ENCODE peak calls at places on chromosomes 7 and 10, in five cellular contexts. B is OCI-LY7, F is astrocyte, O is endothelial cell, G is heart right ventricle. R is an unnamed sample.
A peak's percentile ranks its signal among the peaks of the same experiment; 100 is the strongest.

GRCh38 chr10:124138195-124138882 is 44.9 kb upstream of the CHST15 start:
- DNase-seq in B (no peak), F (peak; percentile 92), O (no peak), G (no peak), R (no peak)

GRCh38 chr10:71221586-71222202 is 9.3 kb downstream of the UNC5B start:
- DNase-seq in B (no peak), F (no peak), O (no peak), G (no peak), R (no peak)

GRCh38 chr10:96720422-96721206 is at the start of gene PIK3AP1:
- DNase-seq in B (peak; percentile 96), F (no peak), O (peak; percentile 47), G (peak; percentile 24), R (peak; percentile 16)

GRCh38 chr7:47313564-47313963 is 268.3 kb downstream of the TNS3 start:
- DNase-seq in B (no peak), F (no peak), O (no peak), G (no peak), R (no peak)

GRCh38 chr10:60200012-60200681 is 189.5 kb downstream of the ANK3 start:
- DNase-seq in B (no peak), F (no peak), O (no peak), G (no peak), R (no peak)

GRCh38 chr7:84009051-84009450 is 185.5 kb downstream of the SEMA3A start:
- DNase-seq in B (no peak), F (no peak), O (no peak), G (no peak), R (no peak)

GRCh38 chr10:63169063-63169462 is 35.9 kb downstream of the NRBF2 start:
- DNase-seq in B (no peak), F (no peak), O (no peak), G (no peak), R (no peak)

GRCh38 chr7:100900978-100901377 is 5.3 kb upstream of the ACHE start:
- DNase-seq in B (no peak), F (no peak), O (no peak), G (no peak), R (no peak)

GRCh38 chr10:31678573-31679122 is 250.0 kb downstream of the ARHGAP12 start:
- DNase-seq in B (no peak), F (no peak), O (no peak), G (no peak), R (no peak)

GRCh38 chr7:49937608-49938007 is 155.4 kb downstream of the ZPBP start:
- DNase-seq in B (no peak), F (no peak), O (no peak), G (no peak), R (no peak)

GRCh38 chr7:79453558-79454324 is at the start of gene MAGI2:
- DNase-seq in B (no peak), F (peak; percentile 70), O (peak; percentile 67), G (peak; percentile 89), R (peak; percentile 73)

GRCh38 chr7:51467384-51468017 is 150.9 kb upstream of the COBL start:
- DNase-seq in B (no peak), F (no peak), O (no peak), G (no peak), R (no peak)

GRCh38 chr7:151738925-151739324 is 138.0 kb downstream of the PRKAG2 start:
- DNase-seq in B (no peak), F (no peak), O (no peak), G (no peak), R (no peak)

GRCh38 chr10:116845823-116846222 is 3.5 kb upstream of the ENO4 start:
- DNase-seq in B (no peak), F (no peak), O (no peak), G (no peak), R (no peak)

GRCh38 chr7:85229544-85229943 is 42.7 kb upstream of the SEMA3D start:
- DNase-seq in B (no peak), F (no peak), O (no peak), G (no peak), R (no peak)

GRCh38 chr10:35685402-35685801 is 43.3 kb upstream of the FZD8 start:
- DNase-seq in B (no peak), F (no peak), O (no peak), G (no peak), R (no peak)

GRCh38 chr10:24428410-24428782 is 219.5 kb downstream of the KIAA1217 start:
- DNase-seq in B (no peak), F (peak; percentile 78), O (no peak), G (no peak), R (no peak)

GRCh38 chr10:110556993-110557601 is 10.4 kb upstream of the SMC3 start:
- DNase-seq in B (peak; percentile 79), F (peak; percentile 26), O (peak; percentile 47), G (peak; percentile 25), R (peak; percentile 46)

GRCh38 chr7:131808736-131809135 is 252.3 kb upstream of the PODXL start:
- DNase-seq in B (no peak), F (no peak), O (no peak), G (no peak), R (no peak)

GRCh38 chr7:92343719-92344118 is 97.9 kb downstream of the ANKIB1 start:
- DNase-seq in B (no peak), F (peak; percentile 4), O (no peak), G (no peak), R (no peak)

GRCh38 chr7:131231381-131232220 is 96.1 kb upstream of the MKLN1 start:
- DNase-seq in B (peak; percentile 72), F (peak; percentile 18), O (no peak), G (peak; percentile 58), R (no peak)

GRCh38 chr7:143405671-143406352 is 2.8 kb downstream of the EPHA1 start:
- DNase-seq in B (no peak), F (no peak), O (no peak), G (no peak), R (no peak)

GRCh38 chr10:88848499-88848898 is 3.1 kb downstream of the ANKRD22 start:
- DNase-seq in B (no peak), F (peak; percentile 86), O (no peak), G (no peak), R (no peak)

GRCh38 chr7:116246357-116246756 is 36.0 kb downstream of the TES start:
- DNase-seq in B (no peak), F (no peak), O (no peak), G (no peak), R (no peak)

GRCh38 chr7:50729962-50730361 is 52.7 kb downstream of the GRB10 start:
- DNase-seq in B (no peak), F (peak; percentile 96), O (no peak), G (no peak), R (no peak)

GRCh38 chr7:149223176-149223575 is 16.3 kb upstream of the ZNF212 start:
- DNase-seq in B (no peak), F (no peak), O (no peak), G (no peak), R (no peak)

GRCh38 chr7:40826419-40827216 is 691.8 kb downstream of the SUGCT start:
- DNase-seq in B (no peak), F (peak; percentile 54), O (no peak), G (no peak), R (peak; percentile 6)

GRCh38 chr7:75872073-75872782 is 6.6 kb upstream of the RHBDD2 start:
- DNase-seq in B (no peak), F (no peak), O (no peak), G (peak; percentile 22), R (no peak)

GRCh38 chr7:130256716-130257115 is 9.9 kb upstream of the CPA2 start:
- DNase-seq in B (no peak), F (no peak), O (no peak), G (no peak), R (no peak)

GRCh38 chr7:36312064-36312914 is 77.4 kb upstream of the ANLN start:
- DNase-seq in B (peak; percentile 77), F (no peak), O (peak; percentile 36), G (no peak), R (no peak)
- TF ChIP-seq CTCF in B (peak; percentile 78), F (no peak), O (peak; percentile 54), G (no peak), R (peak; percentile 53)

GRCh38 chr7:26291699-26292538 is at the start of gene SNX10:
- DNase-seq in B (peak; percentile 91), F (peak; percentile 18), O (peak; percentile 45), G (peak; percentile 25), R (peak; percentile 27)
- TF ChIP-seq CTCF in B (peak; percentile 75), F (no peak), O (no peak), G (peak; percentile 28), R (no peak)

GRCh38 chr10:997266-998022 is 9.2 kb downstream of the GTPBP4 start:
- DNase-seq in B (no peak), F (no peak), O (no peak), G (no peak), R (no peak)

GRCh38 chr10:994836-995558 is 6.8 kb downstream of the GTPBP4 start:
- DNase-seq in B (no peak), F (no peak), O (no peak), G (no peak), R (no peak)

GRCh38 chr10:996031-996430 is 7.8 kb downstream of the GTPBP4 start:
- DNase-seq in B (no peak), F (no peak), O (no peak), G (no peak), R (no peak)

GRCh38 chr10:992523-993340 is 4.5 kb downstream of the GTPBP4 start:
- DNase-seq in B (no peak), F (no peak), O (no peak), G (no peak), R (no peak)

DNA sequence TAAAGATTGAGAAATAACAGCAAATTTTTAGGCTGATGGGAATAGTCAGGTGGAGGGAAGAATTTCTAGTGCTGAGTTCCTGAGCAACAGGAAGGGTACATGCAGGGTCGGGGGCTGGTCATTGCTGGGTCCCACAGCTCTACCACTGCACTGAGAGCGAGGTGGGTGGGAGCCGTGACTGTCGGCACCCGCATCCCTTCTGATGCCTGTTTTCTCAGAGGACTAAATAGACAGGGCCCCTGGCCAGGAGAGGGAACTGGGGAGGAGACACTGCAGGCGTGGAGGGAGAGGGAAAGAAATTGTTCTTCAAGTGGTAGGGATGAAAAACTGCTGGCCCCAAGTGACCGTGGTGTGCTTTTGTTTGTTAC is 7.3 kb downstream of the GTPBP4 start:
- DNase-seq in B (no peak), F (no peak), O (no peak), G (no peak), R (no peak)
- TF ChIP-seq CTCF in B (no peak), F (no peak), O (no peak), G (no peak), R (no peak)

GRCh38 chr7:106072715-106073091 is 39.4 kb downstream of the SYPL1 start:
- DNase-seq in B (no peak), F (no peak), O (no peak), G (no peak), R (no peak)

GRCh38 chr7:106073701-106074100 is 38.4 kb downstream of the SYPL1 start:
- DNase-seq in B (no peak), F (no peak), O (no peak), G (no peak), R (no peak)

GRCh38 chr7:106071999-106072714 is 40.0 kb downstream of the SYPL1 start:
- DNase-seq in B (no peak), F (no peak), O (no peak), G (peak; percentile 73), R (no peak)

GRCh38 chr7:106075937-106076336 is 36.2 kb downstream of the SYPL1 start:
- DNase-seq in B (peak; percentile 72), F (no peak), O (no peak), G (no peak), R (no peak)

DNA sequence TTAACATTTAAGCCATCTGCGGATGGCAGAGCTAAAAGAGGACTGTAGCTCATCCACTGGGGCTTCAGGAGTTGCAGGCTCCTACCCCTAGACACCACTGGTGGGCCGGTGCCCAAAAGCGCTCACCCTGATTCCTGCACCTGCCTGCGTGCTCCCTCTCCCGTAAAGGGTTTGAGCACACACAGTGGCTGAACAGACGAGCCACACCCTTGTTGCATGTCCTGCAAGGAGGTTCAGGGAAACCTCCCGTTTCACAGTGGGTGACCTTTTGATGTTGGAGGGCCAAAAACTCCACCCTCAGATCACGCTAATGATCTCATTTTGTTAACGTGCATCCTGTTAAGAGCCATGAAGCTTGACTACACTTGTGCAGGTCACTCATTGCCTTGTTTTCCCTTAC is 37.9 kb downstream of the SYPL1 start:
- DNase-seq in B (peak; percentile 85), F (no peak), O (no peak), G (no peak), R (no peak)
- TF ChIP-seq CTCF in B (no peak), F (no peak), O (no peak), G (no peak), R (no peak)

R was measured in neural crest cell.